ENCODE peak calls at places on chromosomes 12 and 14, in eight cellular contexts. L, O, K, Q, M, S, F and B are unnamed samples.

GRCh38 chr12:128817115-128818015 is 6.4 kb downstream of the SLC15A4 start:
- DNase-seq in L (peak), O (peak), K (peak), Q (no peak), M (no peak), S (no peak), F (no peak), B (no peak)

GRCh38 chr14:93092606-93093556 is 22.8 kb downstream of the ITPK1 start:
- DNase-seq in L (no peak), O (no peak), K (no peak), Q (no peak), M (no peak), S (no peak), F (no peak), B (no peak)

GRCh38 chr12:50132505-50133135 is 20.6 kb downstream of the COX14 start:
- DNase-seq in L (peak), O (no peak), K (no peak), Q (peak), M (no peak), S (peak), F (no peak), B (no peak)

GRCh38 chr12:104345234-104346066 is 41.9 kb downstream of the EID3 start:
- DNase-seq in L (no peak), O (no peak), K (no peak), Q (no peak), M (no peak), S (no peak), F (no peak), B (no peak)

GRCh38 chr12:91163116-91163515 is 19.5 kb downstream of the DCN start:
- DNase-seq in L (no peak), O (no peak), K (no peak), Q (no peak), M (no peak), S (no peak), F (no peak), B (no peak)

GRCh38 chr12:18429366-18429765 is 168.0 kb downstream of the PIK3C2G start:
- DNase-seq in L (no peak), O (no peak), K (no peak), Q (no peak), M (no peak), S (no peak), F (no peak), B (no peak)

GRCh38 chr14:92254786-92255185 is 68.2 kb upstream of the SLC24A4 start:
- DNase-seq in L (peak), O (no peak), K (no peak), Q (no peak), M (peak), S (no peak), F (no peak), B (no peak)

GRCh38 chr14:86057018-86057667 is 527.2 kb downstream of the FLRT2 start:
- DNase-seq in L (peak), O (peak), K (peak), Q (no peak), M (no peak), S (no peak), F (no peak), B (no peak)

GRCh38 chr12:48389409-48389808 is 38.7 kb upstream of the ZNF641 start:
- DNase-seq in L (no peak), O (no peak), K (no peak), Q (no peak), M (no peak), S (no peak), F (no peak), B (no peak)

GRCh38 chr12:77847060-77847541 is 16.4 kb downstream of the NAV3 start:
- DNase-seq in L (peak), O (peak), K (peak), Q (no peak), M (no peak), S (no peak), F (no peak), B (no peak)

GRCh38 chr12:66952668-66953067 is 273.8 kb upstream of the GRIP1 start:
- DNase-seq in L (no peak), O (no peak), K (no peak), Q (no peak), M (no peak), S (no peak), F (no peak), B (no peak)

GRCh38 chr14:50865677-50866076 is 6.2 kb upstream of the ABHD12B start:
- DNase-seq in L (no peak), O (peak), K (peak), Q (no peak), M (no peak), S (no peak), F (no peak), B (no peak)

GRCh38 chr12:132133952-132134652 is 10.0 kb downstream of the DDX51 start:
- DNase-seq in L (no peak), O (no peak), K (no peak), Q (no peak), M (no peak), S (no peak), F (no peak), B (no peak)

GRCh38 chr14:53663709-53664108 is 292.9 kb downstream of the BMP4 start:
- DNase-seq in L (peak), O (peak), K (peak), Q (no peak), M (no peak), S (peak), F (no peak), B (no peak)

GRCh38 chr12:118299791-118300460 is 72.8 kb downstream of the TAOK3 start:
- DNase-seq in L (peak), O (no peak), K (no peak), Q (no peak), M (peak), S (no peak), F (no peak), B (no peak)

GRCh38 chr12:105524961-105525360 is 194.5 kb downstream of the C12orf75 start:
- DNase-seq in L (no peak), O (no peak), K (no peak), Q (no peak), M (no peak), S (no peak), F (no peak), B (no peak)

GRCh38 chr14:95620659-95621059 is 65.6 kb upstream of the TCL1B start:
- DNase-seq in L (no peak), O (no peak), K (no peak), Q (no peak), M (no peak), S (no peak), F (no peak), B (no peak)

GRCh38 chr12:88577537-88577936 is 2.7 kb downstream of the KITLG start:
- DNase-seq in L (peak), O (peak), K (peak), Q (no peak), M (no peak), S (no peak), F (no peak), B (no peak)

GRCh38 chr14:101188571-101188915 is 285.0 kb upstream of the RTL1 start:
- DNase-seq in L (no peak), O (no peak), K (no peak), Q (no peak), M (no peak), S (no peak), F (no peak), B (no peak)

GRCh38 chr12:48459259-48459658 is 13.1 kb upstream of the ANP32D start:
- DNase-seq in L (no peak), O (no peak), K (no peak), Q (no peak), M (no peak), S (no peak), F (no peak), B (no peak)

GRCh38 chr12:70741266-70741665 is 104.0 kb upstream of the PTPRB start:
- DNase-seq in L (no peak), O (no peak), K (no peak), Q (no peak), M (no peak), S (no peak), F (no peak), B (no peak)

GRCh38 chr14:29955087-29955486 is 27.4 kb upstream of the PRKD1 start:
- DNase-seq in L (no peak), O (peak), K (no peak), Q (no peak), M (no peak), S (no peak), F (no peak), B (no peak)

GRCh38 chr12:48601013-48601756 is 31.3 kb upstream of the LALBA start:
- DNase-seq in L (no peak), O (peak), K (peak), Q (no peak), M (no peak), S (peak), F (no peak), B (no peak)

GRCh38 chr12:57842342-57843294 is 3.9 kb downstream of the CTDSP2 start:
- DNase-seq in L (no peak), O (peak), K (peak), Q (no peak), M (no peak), S (no peak), F (no peak), B (peak)

GRCh38 chr12:110312581-110313360 is 31.7 kb downstream of the ATP2A2 start:
- DNase-seq in L (peak), O (peak), K (peak), Q (peak), M (no peak), S (no peak), F (no peak), B (no peak)

GRCh38 chr14:92532490-92533163 is 19.0 kb downstream of the RIN3 start:
- DNase-seq in L (no peak), O (no peak), K (no peak), Q (no peak), M (no peak), S (no peak), F (no peak), B (no peak)

GRCh38 chr12:99390707-99391106 is 256.8 kb upstream of the GARIN6 start:
- DNase-seq in L (no peak), O (peak), K (peak), Q (no peak), M (no peak), S (peak), F (no peak), B (no peak)

GRCh38 chr12:44375694-44376093 is 500.4 kb downstream of the NELL2 start:
- DNase-seq in L (no peak), O (no peak), K (no peak), Q (no peak), M (no peak), S (no peak), F (no peak), B (no peak)

GRCh38 chr12:65986047-65986446 is 144.5 kb downstream of the LLPH start:
- DNase-seq in L (no peak), O (no peak), K (no peak), Q (no peak), M (no peak), S (no peak), F (no peak), B (no peak)

GRCh38 chr14:105384605-105385321 is 13.6 kb upstream of the TEX22 start:
- DNase-seq in L (no peak), O (no peak), K (no peak), Q (no peak), M (no peak), S (no peak), F (no peak), B (no peak)

GRCh38 chr14:98198385-98198784 is 1073.6 kb downstream of the BCL11B start:
- DNase-seq in L (no peak), O (no peak), K (no peak), Q (no peak), M (no peak), S (no peak), F (no peak), B (no peak)

GRCh38 chr12:102816816-102817434 is 100.1 kb downstream of the PAH start:
- DNase-seq in L (peak), O (peak), K (peak), Q (peak), M (no peak), S (no peak), F (no peak), B (no peak)